ENCODE peak calls at places on chromosomes 7 and 10, in six cellular contexts. K is spleen, E is GM10248, W is GM23338, H is AG09319, T is fibroblast of pulmonary artery. V is an unnamed sample.

GRCh38 chr10:57657164-57657765 is 610.4 kb downstream of the IPMK start:
- DNase-seq in E (peak; percentile 40), W (peak; percentile 87), K (no peak), T (peak; percentile 73), H (peak; percentile 14), V (no peak)

GRCh38 chr10:17616403-17617030 is 657 bp downstream of the HACD1 start:
- DNase-seq in H (no peak), E (peak; percentile 40), K (peak; percentile 87), W (peak; percentile 94), T (peak; percentile 62), V (no peak)

GRCh38 chr7:137146552-137146961 is 197.0 kb downstream of the PTN start:
- DNase-seq in T (peak; percentile 56), K (no peak), E (no peak), W (no peak), H (peak; percentile 45), V (no peak)

GRCh38 chr7:116671681-116672595 is at the start of gene MET:
- DNase-seq in W (peak; percentile 82), K (peak; percentile 86), T (peak; percentile 73), E (peak; percentile 76), H (no peak), V (peak; percentile 91)

GRCh38 chr10:95363303-95363912 is 72.6 kb upstream of the PDLIM1 start:
- DNase-seq in T (peak; percentile 86), W (peak; percentile 85), E (peak; percentile 71), K (no peak), H (peak; percentile 40), V (no peak)

GRCh38 chr7:143248781-143249354 is 14.4 kb upstream of the GSTK1 start:
- DNase-seq in H (no peak), W (no peak), T (peak; percentile 51), K (no peak), E (no peak), V (no peak)

GRCh38 chr7:33053716-33054115 is 8.9 kb downstream of the NT5C3A start:
- DNase-seq in W (no peak), E (no peak), T (no peak), K (no peak), H (no peak), V (no peak)

GRCh38 chr7:118185163-118185860 is 1.3 kb downstream of the LSM8 start:
- DNase-seq in W (no peak), H (peak; percentile 57), K (no peak), T (peak; percentile 20), E (no peak), V (no peak)

GRCh38 chr10:133003195-133003594 is 60.8 kb upstream of the CFAP46 start:
- DNase-seq in H (no peak), T (no peak), E (no peak), W (no peak), K (no peak), V (no peak)

GRCh38 chr7:101940830-101941229 is 123.4 kb downstream of the CUX1 start:
- DNase-seq in K (no peak), H (no peak), W (peak; percentile 91), E (no peak), T (no peak), V (no peak)

GRCh38 chr7:24894670-24895221 is 85.2 kb downstream of the OSBPL3 start:
- DNase-seq in H (no peak), E (no peak), T (no peak), K (no peak), W (peak; percentile 69), V (no peak)

GRCh38 chr10:118564652-118565051 is 30.8 kb downstream of the PRLHR start:
- DNase-seq in K (no peak), E (no peak), T (peak; percentile 35), H (no peak), W (peak; percentile 82), V (no peak)

GRCh38 chr7:30779574-30779973 is 8.4 kb downstream of the MINDY4 start:
- DNase-seq in E (no peak), H (no peak), T (no peak), K (no peak), W (no peak), V (no peak)

GRCh38 chr10:91389636-91390512 is 20.3 kb upstream of the HECTD2 start:
- DNase-seq in H (no peak), W (peak; percentile 85), K (no peak), T (peak; percentile 80), E (peak; percentile 33), V (no peak)

GRCh38 chr7:98520356-98520932 is 96.6 kb upstream of the NPTX2 start:
- DNase-seq in T (no peak), K (peak; percentile 21), H (no peak), E (no peak), W (peak; percentile 26), V (no peak)

GRCh38 chr7:97495487-97495886 is 236.4 kb upstream of the TAC1 start:
- DNase-seq in K (no peak), H (no peak), T (no peak), E (no peak), W (no peak), V (no peak)

GRCh38 chr10:13352519-13352918 is 4.4 kb upstream of the SEPHS1 start:
- DNase-seq in T (no peak), E (peak; percentile 71), W (peak; percentile 78), K (no peak), H (no peak), V (no peak)

GRCh38 chr10:118970770-118971169 is 58.7 kb upstream of the NANOS1 start:
- DNase-seq in T (no peak), W (no peak), H (no peak), K (no peak), E (no peak), V (no peak)

GRCh38 chr10:73758704-73759511 is 14.7 kb downstream of the SEC24C start:
- DNase-seq in E (no peak), W (no peak), T (no peak), H (no peak), K (no peak), V (no peak)

GRCh38 chr7:149714081-149714909 is 59.1 kb downstream of the ZNF467 start:
- DNase-seq in K (peak; percentile 98), T (peak; percentile 87), W (peak; percentile 95), H (peak; percentile 61), E (peak; percentile 98), V (no peak)

GRCh38 chr10:21724695-21725371 is 190.8 kb downstream of the MLLT10 start:
- DNase-seq in W (peak; percentile 52), E (peak; percentile 37), H (peak; percentile 99), T (peak; percentile 100), K (no peak), V (no peak)

GRCh38 chr7:54785261-54785660 is 26.2 kb upstream of the SEC61G start:
- DNase-seq in W (peak; percentile 37), T (peak; percentile 8), E (no peak), K (no peak), H (no peak), V (no peak)

GRCh38 chr7:105990726-105991465 is 27.8 kb downstream of the CDHR3 start:
- DNase-seq in H (no peak), K (no peak), E (no peak), W (peak; percentile 85), T (peak; percentile 23), V (no peak)

GRCh38 chr7:77989981-77990566 is 191.5 kb downstream of the PHTF2 start:
- DNase-seq in T (peak; percentile 16), H (no peak), E (no peak), W (peak; percentile 74), K (no peak), V (no peak)

GRCh38 chr7:7732566-7733290 is 14.3 kb upstream of the RPA3 start:
- DNase-seq in T (peak; percentile 55), H (peak; percentile 19), K (no peak), E (no peak), W (no peak), V (no peak)

GRCh38 chr7:1121886-1122831 is 34.2 kb downstream of the GPER1 start:
- DNase-seq in E (no peak), K (no peak), H (no peak), W (no peak), T (no peak), V (peak; percentile 72)

GRCh38 chr10:131402771-131403723 is 91.5 kb upstream of the TCERG1L start:
- DNase-seq in H (no peak), W (no peak), E (no peak), K (peak; percentile 63), T (no peak), V (no peak)

GRCh38 chr10:33453081-33453850 is 118.8 kb upstream of the NRP1 start:
- DNase-seq in E (no peak), K (no peak), W (no peak), T (no peak), H (peak; percentile 67), V (no peak)

GRCh38 chr7:97006146-97006950 is 995 bp downstream of the DLX6 start:
- DNase-seq in H (no peak), E (no peak), W (peak; percentile 90), T (peak; percentile 16), K (no peak), V (no peak)

GRCh38 chr7:127986581-127987461 is 44.4 kb downstream of the LRRC4 start:
- DNase-seq in T (no peak), H (no peak), W (peak; percentile 38), K (no peak), E (no peak), V (no peak)
- TF ChIP-seq CTCF in T (no peak), H (no peak), W (no peak), K (no peak), E (no peak), V (no peak)

GRCh38 chr10:14838582-14839304 is 637 bp downstream of the HSPA14 start:
- DNase-seq in H (no peak), E (peak; percentile 39), K (no peak), W (peak; percentile 83), T (peak; percentile 16), V (peak; percentile 86)

GRCh38 chr10:14837756-14838581 is at the start of the genes CDNF, HSPA14 and MSANTD7:
- DNase-seq in E (peak; percentile 99), T (peak; percentile 100), K (peak; percentile 100), H (peak; percentile 99), W (peak; percentile 99), V (peak; percentile 100)

GRCh38 chr10:14834588-14834987 is 3.2 kb downstream of the CDNF start:
- DNase-seq in T (no peak), K (no peak), H (no peak), W (peak; percentile 43), E (no peak), V (no peak)

GRCh38 chr10:14839305-14839695 is 1.2 kb downstream of the HSPA14 start:
- DNase-seq in H (no peak), W (peak; percentile 6), K (peak; percentile 71), T (peak; percentile 11), E (no peak), V (no peak)

GRCh38 chr10:14837003-14837755 is 658 bp downstream of the CDNF start:
- DNase-seq in E (no peak), H (peak; percentile 11), T (no peak), K (no peak), W (peak; percentile 16), V (no peak)
- TF ChIP-seq CTCF in E (no peak), H (no peak), T (no peak), K (no peak), W (no peak), V (no peak)

GRCh38 chr10:129502448-129502847 is 35.4 kb downstream of the MGMT start:
- DNase-seq in K (no peak), H (no peak), E (no peak), T (no peak), W (no peak), V (no peak)
- TF ChIP-seq CTCF in K (no peak), H (no peak), E (no peak), T (no peak), W (no peak), V (no peak)

GRCh38 chr7:5143935-5144903 is 45.8 kb upstream of the WIPI2 start:
- DNase-seq in T (peak; percentile 27), E (peak; percentile 83), W (peak; percentile 41), K (peak; percentile 86), H (no peak), V (peak; percentile 93)

GRCh38 chr7:5143106-5143505 is 46.9 kb upstream of the WIPI2 start:
- DNase-seq in W (no peak), T (no peak), H (no peak), K (no peak), E (no peak), V (no peak)

GRCh38 chr7:5139998-5140397 is 50.0 kb upstream of the WIPI2 start:
- DNase-seq in E (peak; percentile 45), T (peak; percentile 41), H (no peak), K (no peak), W (peak; percentile 73), V (no peak)
- TF ChIP-seq CTCF in E (peak; percentile 60), T (peak; percentile 48), H (peak; percentile 26), K (peak; percentile 15), W (peak; percentile 86), V (peak; percentile 54)